ENCODE peak calls at places on chromosome 15, in ten cellular contexts. S, I, O, Q, Z, D, A, U, B and C are unnamed samples.
A peak's percentile ranks its signal among the peaks of the same experiment; 100 is the strongest.

GRCh38 chr15:67755264-67755663 is 70.0 kb upstream of the SKOR1 start:
- DNase-seq in A (no peak), U (no peak), Z (no peak), B (no peak), D (no peak), O (no peak), I (no peak), S (no peak), Q (no peak), C (no peak)

GRCh38 chr15:43749690-43750345 is 3.6 kb downstream of the PDIA3 start:
- DNase-seq in O (no peak), I (no peak), U (peak; percentile 68), Q (no peak), S (no peak), Z (peak; percentile 7), D (no peak), B (no peak), A (peak; percentile 72), C (peak; percentile 88)

GRCh38 chr15:60541784-60542617 is 63.1 kb upstream of the ICE2 start:
- DNase-seq in S (peak; percentile 75), D (peak; percentile 17), Q (no peak), Z (no peak), O (no peak), B (no peak), U (no peak), A (no peak), I (no peak), C (peak; percentile 46)

GRCh38 chr15:27681038-27681437 is 418.1 kb downstream of the OCA2 start:
- DNase-seq in S (no peak), D (no peak), Q (no peak), U (no peak), I (no peak), B (no peak), Z (no peak), A (no peak), O (peak; percentile 16), C (no peak)

GRCh38 chr15:50235794-50236193 is 29.7 kb downstream of the HDC start:
- DNase-seq in I (no peak), U (no peak), O (no peak), B (no peak), S (no peak), Z (no peak), D (no peak), A (no peak), Q (no peak), C (no peak)

GRCh38 chr15:89184886-89185526 is 36.4 kb downstream of the RLBP1 start:
- DNase-seq in O (no peak), Q (no peak), A (no peak), D (no peak), B (no peak), Z (no peak), U (no peak), S (no peak), I (peak; percentile 67), C (no peak)

GRCh38 chr15:91865486-91865885 is 12.0 kb downstream of the SLCO3A1 start:
- DNase-seq in Q (no peak), B (no peak), O (no peak), A (no peak), U (no peak), I (no peak), D (no peak), S (no peak), Z (no peak), C (no peak)

GRCh38 chr15:45276851-45277250 is 24.8 kb downstream of the SLC28A2 start:
- DNase-seq in B (no peak), D (no peak), Z (peak; percentile 6), U (peak; percentile 41), S (no peak), Q (peak; percentile 18), I (no peak), O (peak; percentile 33), A (peak; percentile 32), C (peak; percentile 22)

GRCh38 chr15:56243117-56243773 is 434 bp downstream of the RFX7 start:
- DNase-seq in S (peak; percentile 45), U (peak; percentile 37), I (peak; percentile 55), A (peak; percentile 52), D (peak; percentile 50), Q (no peak), O (peak; percentile 67), B (no peak), Z (peak; percentile 42), C (peak; percentile 66)

DNA sequence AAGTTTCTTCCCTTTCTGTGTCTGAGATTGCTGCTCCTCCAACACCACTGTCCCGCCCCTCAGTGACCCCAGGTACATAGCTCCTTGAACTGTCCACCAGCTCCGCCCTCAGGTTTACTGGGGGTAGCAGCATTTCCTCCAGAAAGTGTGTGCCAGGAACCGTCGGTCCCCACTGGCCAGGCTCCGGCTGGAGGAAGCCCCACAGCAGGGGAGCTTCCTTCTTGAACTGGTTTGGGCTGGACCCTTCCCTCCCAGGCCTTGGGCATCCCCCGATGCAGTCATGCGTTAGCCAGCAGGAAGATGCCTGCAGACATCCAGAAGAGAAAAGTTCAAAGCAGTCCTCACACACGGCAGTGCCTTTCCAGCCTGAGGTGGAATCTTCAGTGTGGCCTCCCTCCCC is 19.7 kb downstream of the PAK6 start:
- DNase-seq in S (no peak), Z (peak; percentile 45), B (peak; percentile 46), O (no peak), U (no peak), Q (no peak), I (no peak), A (no peak), D (no peak), C (no peak)
- TF ChIP-seq CTCF in S (no peak), Z (no peak), B (no peak), O (no peak), U (no peak), Q (no peak), I (no peak), A (no peak), D (no peak), C (no peak)

DNA sequence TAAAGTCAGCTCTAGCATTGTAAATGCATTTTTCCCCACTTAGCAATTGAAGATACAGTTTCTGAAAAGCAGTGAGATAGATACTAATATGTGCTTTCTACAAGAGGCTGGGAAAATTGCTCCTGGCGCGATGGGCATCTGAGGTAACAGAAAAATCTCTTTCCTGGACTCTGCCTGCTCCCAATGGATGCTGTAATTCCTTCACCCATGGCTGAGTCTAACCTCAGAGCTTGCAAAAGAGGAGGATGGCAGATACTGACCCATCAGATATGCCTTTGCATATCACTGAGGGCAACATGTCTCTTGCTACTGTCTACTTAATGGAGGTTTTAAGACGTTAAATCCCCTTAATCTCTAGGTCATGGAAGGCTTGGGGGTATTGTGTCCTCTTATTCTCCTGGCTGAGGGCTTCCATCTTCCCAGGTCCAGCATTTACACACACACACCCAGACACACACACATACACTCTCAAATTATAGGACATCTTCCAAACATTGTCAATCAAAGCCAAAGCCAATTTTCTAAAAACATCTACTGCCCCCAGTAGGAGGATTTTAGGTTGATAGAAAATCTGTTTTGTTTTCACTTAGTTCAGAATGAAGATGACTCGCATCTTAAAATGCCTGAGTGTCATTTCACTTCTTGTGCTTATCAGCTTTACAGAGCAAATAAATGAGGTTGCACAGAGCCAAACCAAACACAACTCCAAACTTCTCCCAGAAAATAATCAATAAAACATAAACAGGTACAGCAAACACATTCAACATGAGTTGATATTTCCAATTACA is 2.4 kb downstream of the TRPM1 start:
- DNase-seq in O (no peak), B (no peak), S (no peak), I (no peak), D (no peak), Z (no peak), U (no peak), A (peak; percentile 28), Q (no peak), C (no peak)
- TF ChIP-seq CTCF in O (peak; percentile 13), B (no peak), S (no peak), I (peak; percentile 11), D (no peak), Z (no peak), U (peak; percentile 19), A (no peak), Q (no peak), C (no peak)

DNA sequence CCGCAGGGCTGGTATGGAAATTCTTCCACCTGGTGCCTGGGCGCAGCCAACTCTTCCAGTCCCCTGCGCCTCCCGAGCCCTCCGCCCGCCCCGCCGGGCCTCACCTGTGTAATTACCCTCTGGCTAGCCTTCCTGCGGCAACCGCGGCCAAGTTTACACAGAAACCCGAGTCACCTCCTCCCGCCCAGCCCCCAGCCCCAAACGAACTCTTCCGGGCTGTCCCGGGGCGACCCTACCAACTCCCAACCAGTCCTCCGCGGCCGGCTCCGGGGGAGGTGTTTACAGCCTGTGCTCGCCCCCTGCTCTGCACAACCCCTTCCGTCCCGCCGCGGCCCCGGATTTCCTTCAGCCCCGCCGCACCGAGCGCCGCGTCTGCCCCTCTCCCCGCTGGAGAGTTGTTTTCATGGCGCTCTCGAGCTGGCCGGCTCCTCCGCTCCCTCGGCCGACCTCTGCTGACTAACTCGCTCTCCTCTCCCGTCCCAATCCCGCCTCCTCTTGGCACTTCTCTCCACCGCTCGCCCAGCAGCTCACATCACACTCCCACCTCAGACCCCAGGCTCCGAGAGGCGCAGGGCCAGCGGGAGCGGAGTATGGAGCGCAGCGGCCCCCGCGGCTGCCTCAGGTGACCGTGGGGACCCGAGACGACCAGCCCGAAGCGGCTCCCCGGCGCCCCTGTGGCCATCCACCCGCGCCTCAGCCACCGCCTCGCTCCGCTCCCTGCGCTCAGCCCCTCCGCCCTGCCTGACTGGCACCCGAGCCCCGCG is 538 bp downstream of the ATOSA start:
- DNase-seq in I (peak; percentile 90), S (peak; percentile 87), O (peak; percentile 64), Q (peak; percentile 68), A (peak; percentile 68), Z (peak; percentile 69), B (peak; percentile 39), U (peak; percentile 41), D (peak; percentile 69), C (peak; percentile 51)
- TF ChIP-seq CTCF in I (no peak), S (no peak), O (no peak), Q (no peak), A (peak; percentile 14), Z (peak; percentile 12), B (no peak), U (no peak), D (no peak), C (no peak)

GRCh38 chr15:38024293-38025091 is 90.1 kb downstream of the TMCO5A start:
- DNase-seq in D (no peak), S (no peak), B (no peak), A (no peak), U (no peak), Z (no peak), I (no peak), Q (no peak), O (no peak), C (no peak)

GRCh38 chr15:38029741-38030140 is 95.3 kb downstream of the TMCO5A start:
- DNase-seq in A (no peak), D (no peak), U (no peak), B (no peak), I (no peak), Z (peak; percentile 40), S (no peak), Q (no peak), O (no peak), C (no peak)

GRCh38 chr15:38030609-38031008 is 96.2 kb downstream of the TMCO5A start:
- DNase-seq in U (no peak), S (no peak), B (no peak), D (no peak), I (no peak), Z (no peak), O (no peak), A (no peak), Q (no peak), C (peak; percentile 17)

DNA sequence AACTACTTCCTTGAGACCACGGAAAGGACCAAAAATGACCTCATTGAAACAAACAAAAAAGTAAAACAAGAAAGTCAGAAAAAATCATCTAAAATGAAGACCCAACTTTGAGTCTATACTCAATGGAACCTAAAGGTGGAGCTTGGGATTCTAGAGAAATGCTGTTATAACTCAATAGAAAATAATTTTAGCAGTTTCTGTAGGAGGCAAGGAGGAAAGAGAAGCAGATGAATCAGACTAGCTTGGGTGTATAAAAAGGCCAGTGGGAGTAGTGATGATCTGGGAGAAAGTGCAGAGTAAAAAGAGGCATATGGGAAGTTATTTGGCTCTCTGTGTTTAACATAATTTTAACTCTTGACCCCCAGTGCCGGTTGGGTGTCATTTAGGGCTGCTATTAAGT is 94.4 kb downstream of the TMCO5A start:
- DNase-seq in U (no peak), A (no peak), D (no peak), Q (no peak), S (no peak), I (no peak), B (no peak), Z (peak; percentile 48), O (no peak), C (no peak)
- TF ChIP-seq CTCF in U (no peak), A (no peak), D (no peak), Q (no peak), S (no peak), I (no peak), B (no peak), Z (peak; percentile 20), O (no peak), C (no peak)